ENCODE peak calls at places on chromosomes 4 and X, in nine cellular contexts. One of them, this sample, is unnamed.

GRCh38 chr4:118835896-118836762 is at the start of gene SEC24D:
- ATAC-seq in naive thymus-derived CD8-positive, alpha-beta T cell: peak; percentile 88
- ATAC-seq in left lung: peak; percentile 92
- ATAC-seq in activated CD8-positive, alpha-beta memory T cell treated with anti-CD3 and anti-CD28 coated beads, Interleukin-2, amount 10 ng/mL, durations not matched to agents 7 days and 5 days: peak; percentile 90
- ATAC-seq in CD4-positive, CD25-positive, alpha-beta regulatory T cell: peak; percentile 84
- ATAC-seq in Right ventricle myocardium superior: peak; percentile 98
- ATAC-seq in aorta: peak; percentile 96
- ATAC-seq in effector memory CD8-positive, alpha-beta T cell: peak; percentile 84
- ATAC-seq in DND-41: peak; percentile 82
- ATAC-seq in this sample: peak; percentile 95

GRCh38 chr4:158823461-158823873 is 54.6 kb downstream of the FNIP2 start:
- ATAC-seq in naive thymus-derived CD8-positive, alpha-beta T cell: no peak
- ATAC-seq in activated CD8-positive, alpha-beta memory T cell treated with anti-CD3 and anti-CD28 coated beads, Interleukin-2, amount 10 ng/mL, durations not matched to agents 7 days and 5 days: peak; percentile 34
- ATAC-seq in effector memory CD8-positive, alpha-beta T cell: no peak
- ATAC-seq in DND-41: no peak
- ATAC-seq in Right ventricle myocardium superior: no peak
- ATAC-seq in aorta: peak; percentile 3
- ATAC-seq in left lung: no peak
- ATAC-seq in CD4-positive, CD25-positive, alpha-beta regulatory T cell: no peak
- ATAC-seq in this sample: no peak

GRCh38 chr4:152957437-152958185 is 21.5 kb downstream of the FHDC1 start:
- ATAC-seq in naive thymus-derived CD8-positive, alpha-beta T cell: no peak
- ATAC-seq in Right ventricle myocardium superior: peak; percentile 97
- ATAC-seq in aorta: peak; percentile 67
- ATAC-seq in CD4-positive, CD25-positive, alpha-beta regulatory T cell: no peak
- ATAC-seq in DND-41: no peak
- ATAC-seq in effector memory CD8-positive, alpha-beta T cell: peak; percentile 70
- ATAC-seq in activated CD8-positive, alpha-beta memory T cell treated with anti-CD3 and anti-CD28 coated beads, Interleukin-2, amount 10 ng/mL, durations not matched to agents 7 days and 5 days: no peak
- ATAC-seq in left lung: peak; percentile 82
- ATAC-seq in this sample: peak; percentile 39

GRCh38 chr4:100632163-100632562 is 114.3 kb upstream of the EMCN start:
- ATAC-seq in effector memory CD8-positive, alpha-beta T cell: no peak
- ATAC-seq in aorta: no peak
- ATAC-seq in DND-41: no peak
- ATAC-seq in left lung: no peak
- ATAC-seq in activated CD8-positive, alpha-beta memory T cell treated with anti-CD3 and anti-CD28 coated beads, Interleukin-2, amount 10 ng/mL, durations not matched to agents 7 days and 5 days: no peak
- ATAC-seq in Right ventricle myocardium superior: peak; percentile 73
- ATAC-seq in naive thymus-derived CD8-positive, alpha-beta T cell: no peak
- ATAC-seq in CD4-positive, CD25-positive, alpha-beta regulatory T cell: no peak
- ATAC-seq in this sample: no peak

GRCh38 chrX:18702362-18703195 is 4.9 kb upstream of the PPEF1 start:
- ATAC-seq in aorta: no peak
- ATAC-seq in naive thymus-derived CD8-positive, alpha-beta T cell: no peak
- ATAC-seq in Right ventricle myocardium superior: no peak
- ATAC-seq in DND-41: no peak
- ATAC-seq in CD4-positive, CD25-positive, alpha-beta regulatory T cell: no peak
- ATAC-seq in left lung: peak; percentile 72
- ATAC-seq in effector memory CD8-positive, alpha-beta T cell: no peak
- ATAC-seq in activated CD8-positive, alpha-beta memory T cell treated with anti-CD3 and anti-CD28 coated beads, Interleukin-2, amount 10 ng/mL, durations not matched to agents 7 days and 5 days: no peak
- ATAC-seq in this sample: no peak

GRCh38 chrX:42107495-42108139 is 184.3 kb upstream of the CASK start:
- ATAC-seq in effector memory CD8-positive, alpha-beta T cell: no peak
- ATAC-seq in left lung: no peak
- ATAC-seq in CD4-positive, CD25-positive, alpha-beta regulatory T cell: no peak
- ATAC-seq in DND-41: no peak
- ATAC-seq in activated CD8-positive, alpha-beta memory T cell treated with anti-CD3 and anti-CD28 coated beads, Interleukin-2, amount 10 ng/mL, durations not matched to agents 7 days and 5 days: peak; percentile 51
- ATAC-seq in naive thymus-derived CD8-positive, alpha-beta T cell: no peak
- ATAC-seq in Right ventricle myocardium superior: no peak
- ATAC-seq in aorta: no peak
- ATAC-seq in this sample: no peak

GRCh38 chr4:121943941-121944340 is 7.9 kb downstream of the TRPC3 start:
- ATAC-seq in effector memory CD8-positive, alpha-beta T cell: peak; percentile 63
- ATAC-seq in DND-41: peak; percentile 57
- ATAC-seq in naive thymus-derived CD8-positive, alpha-beta T cell: no peak
- ATAC-seq in CD4-positive, CD25-positive, alpha-beta regulatory T cell: no peak
- ATAC-seq in Right ventricle myocardium superior: no peak
- ATAC-seq in aorta: no peak
- ATAC-seq in activated CD8-positive, alpha-beta memory T cell treated with anti-CD3 and anti-CD28 coated beads, Interleukin-2, amount 10 ng/mL, durations not matched to agents 7 days and 5 days: peak; percentile 45
- ATAC-seq in left lung: no peak
- ATAC-seq in this sample: no peak

GRCh38 chr4:55253911-55254593 is 92.0 kb upstream of the SRD5A3 start:
- ATAC-seq in effector memory CD8-positive, alpha-beta T cell: no peak
- ATAC-seq in CD4-positive, CD25-positive, alpha-beta regulatory T cell: no peak
- ATAC-seq in activated CD8-positive, alpha-beta memory T cell treated with anti-CD3 and anti-CD28 coated beads, Interleukin-2, amount 10 ng/mL, durations not matched to agents 7 days and 5 days: no peak
- ATAC-seq in aorta: no peak
- ATAC-seq in DND-41: no peak
- ATAC-seq in Right ventricle myocardium superior: no peak
- ATAC-seq in naive thymus-derived CD8-positive, alpha-beta T cell: no peak
- ATAC-seq in left lung: no peak
- ATAC-seq in this sample: no peak

GRCh38 chrX:74449937-74450330 is 28.6 kb downstream of the SLC16A2 start:
- ATAC-seq in effector memory CD8-positive, alpha-beta T cell: no peak
- ATAC-seq in Right ventricle myocardium superior: no peak
- ATAC-seq in activated CD8-positive, alpha-beta memory T cell treated with anti-CD3 and anti-CD28 coated beads, Interleukin-2, amount 10 ng/mL, durations not matched to agents 7 days and 5 days: no peak
- ATAC-seq in naive thymus-derived CD8-positive, alpha-beta T cell: no peak
- ATAC-seq in left lung: no peak
- ATAC-seq in aorta: no peak
- ATAC-seq in CD4-positive, CD25-positive, alpha-beta regulatory T cell: no peak
- ATAC-seq in DND-41: peak; percentile 44
- ATAC-seq in this sample: no peak